ENCODE peak calls at places on chromosome 19, in nine cellular contexts. J is foreskin keratinocyte, D is cardiac muscle cell, I is Peyer's patch, U is colonic mucosa, W is astrocyte, F is breast epithelium, M is psoas muscle, Q is suprapubic skin. T is an unnamed sample.

GRCh38 chr19:34686455-34686854 is 9.0 kb downstream of the ZNF302 start:
- DNase-seq in J (no peak), D (no peak), I (no peak), U (no peak), W (no peak), F (no peak), M (no peak), Q (no peak), T (no peak)

GRCh38 chr19:7673995-7674667 is 2.8 kb upstream of the MCEMP1 start:
- DNase-seq in J (peak; percentile 13), D (peak; percentile 20), I (peak; percentile 73), U (peak; percentile 86), W (peak; percentile 22), F (no peak), M (peak; percentile 63), Q (no peak), T (peak; percentile 75)

GRCh38 chr19:40392894-40393517 is 3.0 kb upstream of the HIPK4 start:
- DNase-seq in J (no peak), D (no peak), I (no peak), U (peak; percentile 43), W (no peak), F (peak; percentile 40), M (no peak), Q (no peak), T (no peak)

GRCh38 chr19:7933411-7933810 is 7.5 kb upstream of the CTXN1 start:
- DNase-seq in J (no peak), D (no peak), I (no peak), U (no peak), W (no peak), F (no peak), M (no peak), Q (no peak), T (no peak)

GRCh38 chr19:50949792-50950320 is 3.0 kb downstream of the KLK5 start:
- DNase-seq in J (no peak), D (no peak), I (no peak), U (no peak), W (no peak), F (no peak), M (no peak), Q (no peak), T (no peak)

GRCh38 chr19:49355890-49356289 is 6.3 kb downstream of the TEAD2 start:
- DNase-seq in J (no peak), D (no peak), I (no peak), U (no peak), W (no peak), F (peak; percentile 47), M (peak; percentile 42), Q (no peak), T (no peak)

GRCh38 chr19:5615756-5616327 is 6.7 kb downstream of the SAFB2 start:
- DNase-seq in J (no peak), D (no peak), I (no peak), U (no peak), W (peak; percentile 30), F (no peak), M (no peak), Q (no peak), T (no peak)

GRCh38 chr19:38303517-38304351 is at the start of gene C19orf33:
- DNase-seq in J (peak; percentile 70), D (no peak), I (peak; percentile 94), U (peak; percentile 92), W (peak; percentile 22), F (peak; percentile 56), M (no peak), Q (no peak), T (no peak)

GRCh38 chr19:55658846-55659459 is 4.1 kb downstream of the U2AF2 start:
- DNase-seq in J (no peak), D (no peak), I (no peak), U (no peak), W (no peak), F (no peak), M (no peak), Q (no peak), T (no peak)

GRCh38 chr19:27964165-27964564 is 1248.8 kb downstream of the UQCRFS1 start:
- DNase-seq in J (no peak), D (no peak), I (no peak), U (no peak), W (peak; percentile 29), F (no peak), M (no peak), Q (no peak), T (no peak)

GRCh38 chr19:27717825-27718224 is 1495.1 kb downstream of the UQCRFS1 start:
- DNase-seq in J (no peak), D (no peak), I (no peak), U (no peak), W (no peak), F (no peak), M (no peak), Q (no peak), T (no peak)

GRCh38 chr19:4220188-4220587 is 9.1 kb upstream of the EBI3 start:
- DNase-seq in J (no peak), D (no peak), I (no peak), U (no peak), W (no peak), F (no peak), M (no peak), Q (no peak), T (no peak)

GRCh38 chr19:4217429-4218264 is 11.7 kb upstream of the EBI3 start:
- DNase-seq in J (no peak), D (no peak), I (no peak), U (no peak), W (no peak), F (no peak), M (no peak), Q (no peak), T (no peak)

GRCh38 chr19:4215807-4216206 is 13.5 kb upstream of the EBI3 start:
- DNase-seq in J (no peak), D (no peak), I (no peak), U (no peak), W (no peak), F (no peak), M (no peak), Q (no peak), T (no peak)

GRCh38 chr19:4213116-4213515 is 16.2 kb upstream of the EBI3 start:
- DNase-seq in J (no peak), D (no peak), I (no peak), U (no peak), W (no peak), F (no peak), M (no peak), Q (no peak), T (no peak)

DNA sequence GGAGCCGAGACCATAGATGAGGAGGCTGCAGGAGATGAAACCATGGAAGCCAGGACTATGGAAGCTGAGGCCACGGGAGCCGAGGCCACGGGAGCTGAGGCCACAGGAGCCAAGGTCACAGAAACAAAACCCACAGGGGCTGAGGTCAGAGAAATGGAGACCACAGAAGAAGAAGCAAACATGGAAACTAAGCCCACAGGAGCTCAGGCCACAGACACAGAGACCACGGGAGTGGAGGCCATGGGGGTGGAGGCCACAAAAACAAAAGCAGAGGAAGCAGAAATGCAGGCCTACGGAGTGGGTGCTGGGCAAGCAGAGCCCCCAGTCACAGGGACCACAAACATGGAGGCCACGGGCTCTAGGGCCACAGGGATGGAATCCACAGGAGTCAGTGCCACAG is 12.5 kb upstream of the EBI3 start:
- DNase-seq in J (no peak), D (no peak), I (no peak), U (no peak), W (no peak), F (no peak), M (no peak), Q (no peak), T (no peak)
- H3K4me1 ChIP-seq in J (no peaks in the 10 kb centered on the region), D (no peaks in the 10 kb centered on the region), I (no peaks in the 10 kb centered on the region), U (no peaks in the 10 kb centered on the region), W (no peaks in the 10 kb centered on the region), F (no peaks in the 10 kb centered on the region), M (no peaks in the 10 kb centered on the region), Q (no peaks in the 10 kb centered on the region), T (no peaks in the 10 kb centered on the region)

GRCh38 chr19:718251-719024 is 9.7 kb downstream of the PALM start:
- DNase-seq in J (no peak), D (no peak), I (no peak), U (no peak), W (no peak), F (no peak), M (no peak), Q (no peak), T (peak; percentile 71)
- TF ChIP-seq CTCF in J (no peak), D (no peak), I (no peak), U (no peak), W (no peak), F (no peak), M (no peak), Q (no peak), T (no peak)

GRCh38 chr19:13099073-13099999 is 3.3 kb downstream of the LYL1 start:
- DNase-seq in J (no peak), D (no peak), I (peak; percentile 86), U (peak; percentile 81), W (no peak), F (no peak), M (peak; percentile 76), Q (peak; percentile 92), T (no peak)
- H3K4me1 ChIP-seq in J (no peaks in the 10 kb centered on the region), D (peaks cover 10% of the 10 kb centered on the region), I (peaks cover 42% of the 10 kb centered on the region), U (peaks cover 21% of the 10 kb centered on the region), W (peaks cover 6% of the 10 kb centered on the region), F (peaks cover 4% of the 10 kb centered on the region), M (peaks cover 4% of the 10 kb centered on the region), Q (peaks cover 82% of the 10 kb centered on the region), T (no peaks in the 10 kb centered on the region)

GRCh38 chr19:9507285-9507684 is 8.9 kb upstream of the ZNF560 start:
- DNase-seq in J (no peak), D (no peak), I (no peak), U (no peak), W (no peak), F (no peak), M (no peak), Q (no peak), T (no peak)
- TF ChIP-seq CTCF in J (no peak), D (no peak), I (no peak), U (no peak), W (no peak), F (no peak), M (no peak), Q (no peak), T (no peak)

GRCh38 chr19:16619456-16619855 is 8.5 kb downstream of the MED26 start:
- DNase-seq in J (no peak), D (no peak), I (no peak), U (no peak), W (no peak), F (no peak), M (peak; percentile 23), Q (no peak), T (no peak)
- H3K4me1 ChIP-seq in J (peaks cover 10% of the 10 kb centered on the region), D (no peaks in the 10 kb centered on the region), I (peaks cover 16% of the 10 kb centered on the region), U (no peaks in the 10 kb centered on the region), W (peaks cover 4% of the 10 kb centered on the region), F (no peaks in the 10 kb centered on the region), M (peaks cover 68% of the 10 kb centered on the region), Q (peaks cover 36% of the 10 kb centered on the region), T (no peaks in the 10 kb centered on the region)

DNA sequence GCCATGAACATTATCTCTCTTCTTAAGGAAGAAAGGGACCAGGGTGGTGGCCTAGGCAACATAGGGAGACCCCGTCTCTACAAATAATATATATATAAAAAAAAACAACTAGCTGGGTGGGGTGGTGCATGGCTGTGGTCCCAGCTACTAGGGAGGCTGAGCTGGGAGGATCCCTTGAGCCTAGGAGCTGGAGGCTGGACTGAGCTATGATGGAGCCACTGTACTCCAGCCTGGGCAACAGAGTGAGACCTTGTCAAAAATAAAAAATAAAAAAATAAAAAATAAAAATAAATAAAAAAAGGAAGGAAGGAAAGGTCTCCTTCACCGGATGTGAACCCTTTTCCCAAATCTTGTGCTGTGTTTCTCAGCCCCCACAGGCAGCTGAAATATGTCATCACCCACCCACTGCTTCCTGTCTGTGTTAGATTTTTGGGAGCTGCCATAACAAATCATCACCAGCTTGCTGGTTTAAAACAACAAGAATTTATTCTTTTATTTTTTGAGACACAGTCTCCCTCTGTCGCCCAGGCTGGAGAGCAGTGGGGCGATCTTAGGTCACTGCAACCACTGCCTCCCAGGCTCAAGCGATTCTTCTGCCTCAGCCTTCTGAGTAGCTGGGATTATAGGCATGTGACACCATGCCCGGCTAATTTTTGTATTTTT is 9.5 kb upstream of the TSPAN16 start:
- DNase-seq in J (no peak), D (no peak), I (no peak), U (no peak), W (peak; percentile 39), F (no peak), M (no peak), Q (no peak), T (no peak)
- TF ChIP-seq CTCF in J (no peak), D (peak; percentile 37), I (no peak), U (no peak), W (no peak), F (no peak), M (peak; percentile 24), Q (no peak), T (no peak)

T was measured in right atrium auricular region.